ENCODE peak calls at places on chromosomes 16 and 17, in eight cellular contexts. C is GM10248, P is thoracic aorta, I is WERI-Rb-1, K is mucosa of descending colon, X is bronchial epithelial cell, W is cardiac muscle cell, U is endodermal cell. R is an unnamed sample.

GRCh38 chr17:28575126-28575795 is 1.4 kb downstream of the ALDOC start:
- DNase-seq in W (no peak), X (no peak), C (no peak), U (peak), I (no peak), K (no peak), P (no peak), R (no peak)

GRCh38 chr17:63435681-63436522 is 10.2 kb downstream of the CYB561 start:
- DNase-seq in X (peak), U (peak), C (no peak), K (peak), W (no peak), I (no peak), P (no peak), R (no peak)

GRCh38 chr17:14793237-14793636 is 471.9 kb downstream of the PMP22 start:
- DNase-seq in P (no peak), C (no peak), W (peak), K (no peak), U (no peak), X (peak), I (no peak), R (no peak)

GRCh38 chr17:19386974-19387920 is at the start of gene MFAP4:
- DNase-seq in X (no peak), K (no peak), U (peak), P (no peak), W (peak), I (peak), C (no peak), R (peak)

GRCh38 chr17:64780096-64781012 is 118.2 kb upstream of the SMURF2 start:
- DNase-seq in P (no peak), K (peak), C (peak), I (no peak), U (peak), W (no peak), X (peak), R (no peak)

GRCh38 chr16:12170103-12171025 is 193.8 kb downstream of the SNX29 start:
- DNase-seq in U (no peak), C (no peak), K (no peak), W (peak), P (no peak), I (no peak), X (no peak), R (no peak)

GRCh38 chr17:70181376-70181775 is 12.0 kb downstream of the KCNJ2 start:
- DNase-seq in W (no peak), I (no peak), P (no peak), X (peak), C (no peak), U (no peak), K (no peak), R (no peak)

GRCh38 chr17:33651631-33652030 is 358.5 kb upstream of the ASIC2 start:
- DNase-seq in U (peak), X (no peak), K (no peak), I (no peak), W (no peak), C (no peak), P (no peak), R (no peak)

GRCh38 chr16:87183647-87184046 is 133.5 kb downstream of the C16orf95 start:
- DNase-seq in U (no peak), P (no peak), W (no peak), K (no peak), C (no peak), I (no peak), X (no peak), R (no peak)
- TF ChIP-seq CTCF in U (peak), P (no peak), W (no peak), K (no peak), C (no peak), I (no peak), X (no peak), R (no peak)

GRCh38 chr17:46874906-46875305 is 23.5 kb downstream of the WNT9B start:
- DNase-seq in X (no peak), U (peak), W (no peak), C (no peak), K (no peak), P (no peak), I (no peak), R (no peak)
- TF ChIP-seq CTCF in X (no peak), U (peak), W (no peak), C (no peak), K (no peak), P (no peak), I (no peak), R (no peak)

GRCh38 chr17:49687878-49688491 is 10.1 kb upstream of the SPOP start:
- DNase-seq in K (no peak), C (no peak), X (peak), U (peak), W (peak), I (no peak), P (no peak), R (no peak)
- TF ChIP-seq CTCF in K (no peak), C (no peak), X (no peak), U (no peak), W (no peak), I (no peak), P (no peak), R (no peak)

GRCh38 chr16:51141541-51141940 is 9.5 kb downstream of the SALL1 start:
- DNase-seq in P (no peak), X (no peak), C (no peak), K (no peak), W (no peak), I (no peak), U (no peak), R (no peak)

GRCh38 chr16:51137097-51137496 is 14.0 kb downstream of the SALL1 start:
- DNase-seq in U (no peak), P (no peak), I (no peak), C (no peak), X (no peak), W (no peak), K (no peak), R (no peak)

GRCh38 chr16:51139568-51139967 is 11.5 kb downstream of the SALL1 start:
- DNase-seq in C (no peak), P (no peak), U (no peak), W (no peak), I (no peak), K (no peak), X (no peak), R (no peak)

GRCh38 chr16:51143166-51143565 is 7.9 kb downstream of the SALL1 start:
- DNase-seq in P (no peak), C (no peak), U (no peak), K (no peak), W (no peak), I (no peak), X (no peak), R (no peak)

GRCh38 chr16:51140112-51140511 is 11.0 kb downstream of the SALL1 start:
- DNase-seq in C (no peak), W (no peak), U (no peak), X (no peak), K (no peak), P (no peak), I (no peak), R (no peak)
- TF ChIP-seq CTCF in C (no peak), W (no peak), U (peak), X (no peak), K (no peak), P (no peak), I (peak), R (no peak)

GRCh38 chr16:2244301-2244700 is 7.1 kb downstream of the ECI1 start:
- DNase-seq in W (no peak), K (peak), I (peak), U (no peak), C (no peak), P (no peak), X (no peak), R (no peak)
- TF ChIP-seq CTCF in W (peak), K (no peak), I (peak), U (peak), C (no peak), P (no peak), X (peak), R (no peak)

DNA sequence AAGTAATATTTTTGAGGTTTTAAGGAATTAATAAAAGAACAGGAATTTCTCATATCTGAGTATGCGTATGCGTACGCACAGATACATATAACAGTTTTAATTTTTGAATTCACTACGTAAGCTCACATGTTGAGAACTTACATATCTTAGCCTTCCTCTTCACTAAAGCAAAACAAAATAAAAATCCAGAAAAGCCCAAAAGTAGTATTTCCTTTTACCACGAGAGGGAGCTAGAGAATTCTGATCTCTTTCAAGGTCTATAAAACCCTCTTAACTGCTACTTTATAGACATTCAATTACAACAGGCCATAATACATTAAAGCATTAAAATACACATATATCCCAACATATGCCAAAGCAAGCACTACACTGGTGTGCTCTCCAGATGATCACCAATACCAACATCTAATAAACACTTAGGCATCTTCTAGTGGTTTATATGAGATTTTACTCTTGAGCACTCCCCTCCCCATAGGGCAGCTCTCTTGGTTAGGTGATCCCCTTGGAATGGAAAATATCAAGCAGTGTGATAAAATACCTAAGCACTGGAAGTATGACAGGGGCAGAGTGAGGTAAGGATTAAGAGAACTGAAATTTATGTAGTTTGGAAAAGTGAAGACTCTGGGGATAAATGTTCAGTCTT is 94.0 kb downstream of the SKAP1 start:
- DNase-seq in U (no peak), P (no peak), K (no peak), W (peak), X (peak), I (no peak), C (peak), R (no peak)
- TF ChIP-seq CTCF in U (peak), P (peak), K (peak), W (peak), X (peak), I (peak), C (peak), R (peak)

GRCh38 chr17:72763981-72764380 is 328.5 kb downstream of the SLC39A11 start:
- DNase-seq in W (no peak), X (no peak), C (no peak), U (peak), I (no peak), K (no peak), P (no peak), R (no peak)
- TF ChIP-seq CTCF in W (no peak), X (no peak), C (no peak), U (no peak), I (no peak), K (no peak), P (no peak), R (no peak)

DNA sequence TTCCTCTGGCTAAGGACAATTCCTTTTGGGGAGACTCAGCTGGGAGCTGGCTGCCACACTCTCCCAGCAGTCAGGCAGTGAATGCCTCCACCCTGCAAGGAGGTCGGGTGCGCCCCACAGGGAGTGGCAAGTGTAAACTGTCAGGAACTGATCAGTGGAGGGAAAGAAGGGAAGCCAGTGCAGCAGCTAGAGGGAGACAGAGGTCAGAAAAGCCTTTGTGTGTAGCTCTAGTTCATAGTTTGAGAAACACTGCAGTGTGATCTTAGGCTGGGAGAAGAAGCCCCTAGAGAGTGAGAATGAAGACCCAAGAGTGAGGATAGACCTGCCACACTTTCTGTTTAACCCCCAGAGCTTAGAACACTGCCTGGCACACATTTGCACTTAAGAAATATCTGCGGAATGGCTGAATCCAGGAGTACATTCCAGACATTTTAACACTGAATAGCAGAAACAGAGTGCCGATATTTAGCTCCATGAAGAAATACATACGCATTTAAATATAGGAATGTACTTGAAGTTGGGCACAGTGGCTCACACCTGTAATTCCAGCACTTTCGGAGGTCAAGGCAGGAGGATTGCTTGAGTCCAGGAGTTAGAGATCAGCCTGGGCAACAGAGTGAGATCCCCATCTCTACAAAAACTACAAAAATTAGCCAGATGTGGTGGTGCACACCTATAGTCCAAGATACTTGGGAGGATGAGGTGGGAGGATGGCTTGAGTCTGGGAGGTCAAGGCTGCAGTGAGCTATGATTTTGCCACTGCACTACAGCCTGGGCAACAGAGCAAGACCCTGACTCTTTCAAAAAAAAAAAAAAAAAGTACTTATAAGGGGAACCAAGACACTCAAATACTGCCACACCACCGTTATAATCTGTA is 11.1 kb upstream of the SLC5A11 start:
- DNase-seq in W (peak), I (peak), K (peak), C (peak), X (peak), U (peak), P (no peak), R (no peak)
- TF ChIP-seq CTCF in W (peak), I (peak), K (peak), C (peak), X (peak), U (peak), P (no peak), R (no peak)

DNA sequence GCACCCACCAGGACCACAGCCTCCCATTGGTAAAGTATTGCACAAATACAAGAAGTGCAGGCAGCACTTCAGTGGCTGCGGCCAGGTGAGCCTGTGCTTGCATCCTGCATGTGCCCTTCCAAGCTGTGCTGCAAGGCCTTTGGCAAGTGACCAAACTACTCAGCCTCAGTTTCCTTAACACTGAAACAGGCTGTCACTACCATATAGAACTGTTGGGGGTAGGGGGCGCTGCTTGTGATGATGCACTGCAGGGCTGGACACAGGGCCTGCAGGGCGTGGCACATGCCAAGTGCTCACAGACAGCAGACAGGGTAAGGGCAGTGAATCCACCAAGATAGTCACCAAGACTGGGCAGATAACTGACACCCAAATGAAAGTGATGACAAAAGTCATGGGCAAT is 65.6 kb upstream of the SREBF1 start:
- DNase-seq in K (no peak), X (no peak), U (peak), I (no peak), P (no peak), W (no peak), C (no peak), R (no peak)
- TF ChIP-seq CTCF in K (no peak), X (no peak), U (peak), I (peak), P (no peak), W (no peak), C (no peak), R (no peak)

GRCh38 chr16:20004931-20005330 is 68.8 kb downstream of the GPR139 start:
- DNase-seq in X (no peak), I (no peak), C (no peak), P (no peak), U (peak), K (no peak), W (no peak), R (no peak)
- TF ChIP-seq CTCF in X (no peak), I (peak), C (no peak), P (no peak), U (peak), K (no peak), W (no peak), R (peak)

R was measured in glutamatergic neuron.